ENCODE peak calls at places on chromosomes 2 and 18, in six cellular contexts. One of them, this sample, is unnamed.

GRCh38 chr18:72160504-72161445 is 383.4 kb downstream of the CBLN2 start:
- DNase-seq in lower leg skin: no peak
- DNase-seq in sigmoid colon: no peak
- DNase-seq in IMR-90: no peak
- DNase-seq in CD4-positive, alpha-beta T cell: no peak
- DNase-seq in RWPE1: no peak
- DNase-seq in this sample: no peak

GRCh38 chr18:70107037-70107436 is 98.5 kb downstream of the RTTN start:
- DNase-seq in RWPE1: no peak
- DNase-seq in IMR-90: no peak
- DNase-seq in lower leg skin: no peak
- DNase-seq in sigmoid colon: no peak
- DNase-seq in CD4-positive, alpha-beta T cell: no peak
- DNase-seq in this sample: no peak

GRCh38 chr2:134290363-134290762 is 36.5 kb downstream of the MGAT5 start:
- DNase-seq in CD4-positive, alpha-beta T cell: no peak
- DNase-seq in lower leg skin: no peak
- DNase-seq in sigmoid colon: no peak
- DNase-seq in RWPE1: no peak
- DNase-seq in IMR-90: no peak
- DNase-seq in this sample: no peak

GRCh38 chr2:180419212-180419611 is 412.1 kb upstream of the CWC22 start:
- DNase-seq in sigmoid colon: no peak
- DNase-seq in lower leg skin: no peak
- DNase-seq in RWPE1: no peak
- DNase-seq in IMR-90: no peak
- DNase-seq in CD4-positive, alpha-beta T cell: no peak
- DNase-seq in this sample: no peak

GRCh38 chr2:3298201-3298600 is 79.4 kb downstream of the EIPR1 start:
- DNase-seq in CD4-positive, alpha-beta T cell: no peak
- DNase-seq in sigmoid colon: no peak
- DNase-seq in IMR-90: no peak
- DNase-seq in RWPE1: no peak
- DNase-seq in lower leg skin: no peak
- DNase-seq in this sample: no peak

GRCh38 chr2:147679664-147680502 is 164.9 kb upstream of the ACVR2A start:
- DNase-seq in CD4-positive, alpha-beta T cell: no peak
- DNase-seq in lower leg skin: no peak
- DNase-seq in IMR-90: peak
- DNase-seq in sigmoid colon: no peak
- DNase-seq in RWPE1: no peak
- DNase-seq in this sample: no peak

GRCh38 chr2:43943809-43944452 is 51.9 kb downstream of the LRPPRC start:
- DNase-seq in RWPE1: no peak
- DNase-seq in CD4-positive, alpha-beta T cell: no peak
- DNase-seq in lower leg skin: no peak
- DNase-seq in IMR-90: peak
- DNase-seq in sigmoid colon: no peak
- DNase-seq in this sample: no peak

GRCh38 chr2:37800176-37800835 is 124.8 kb upstream of the RMDN2 start:
- DNase-seq in IMR-90: no peak
- DNase-seq in RWPE1: no peak
- DNase-seq in sigmoid colon: no peak
- DNase-seq in CD4-positive, alpha-beta T cell: no peak
- DNase-seq in lower leg skin: no peak
- DNase-seq in this sample: no peak

GRCh38 chr18:48875942-48876511 is 74.7 kb downstream of the SMAD7 start:
- DNase-seq in RWPE1: no peak
- DNase-seq in sigmoid colon: peak
- DNase-seq in IMR-90: no peak
- DNase-seq in CD4-positive, alpha-beta T cell: no peak
- DNase-seq in lower leg skin: no peak
- DNase-seq in this sample: peak

GRCh38 chr2:16214861-16215260 is 274.5 kb downstream of the MYCN start:
- DNase-seq in sigmoid colon: no peak
- DNase-seq in RWPE1: no peak
- DNase-seq in CD4-positive, alpha-beta T cell: no peak
- DNase-seq in lower leg skin: no peak
- DNase-seq in IMR-90: no peak
- DNase-seq in this sample: no peak

GRCh38 chr2:96148410-96149217 is 3.4 kb upstream of the DUSP2 start:
- DNase-seq in sigmoid colon: peak
- DNase-seq in IMR-90: peak
- DNase-seq in CD4-positive, alpha-beta T cell: peak
- DNase-seq in RWPE1: peak
- DNase-seq in lower leg skin: peak
- DNase-seq in this sample: peak

GRCh38 chr2:112690853-112691390 is 29.9 kb upstream of the NT5DC4 start:
- DNase-seq in sigmoid colon: peak
- DNase-seq in CD4-positive, alpha-beta T cell: peak
- DNase-seq in RWPE1: peak
- DNase-seq in lower leg skin: peak
- DNase-seq in IMR-90: peak
- DNase-seq in this sample: peak

GRCh38 chr2:8546319-8547283 is 135.3 kb upstream of the ID2 start:
- DNase-seq in RWPE1: no peak
- DNase-seq in IMR-90: no peak
- DNase-seq in sigmoid colon: peak
- DNase-seq in lower leg skin: no peak
- DNase-seq in CD4-positive, alpha-beta T cell: no peak
- DNase-seq in this sample: no peak

GRCh38 chr2:31347788-31348187 is 66.8 kb downstream of the XDH start:
- DNase-seq in CD4-positive, alpha-beta T cell: no peak
- DNase-seq in lower leg skin: no peak
- DNase-seq in IMR-90: peak
- DNase-seq in sigmoid colon: no peak
- DNase-seq in RWPE1: no peak
- DNase-seq in this sample: no peak

GRCh38 chr2:55763721-55764120 is 70.1 kb upstream of the PNPT1 start:
- DNase-seq in CD4-positive, alpha-beta T cell: no peak
- DNase-seq in IMR-90: no peak
- DNase-seq in RWPE1: no peak
- DNase-seq in lower leg skin: no peak
- DNase-seq in sigmoid colon: no peak
- DNase-seq in this sample: no peak

GRCh38 chr18:29753379-29753778 is 1289.2 kb downstream of the DSC3 start:
- DNase-seq in IMR-90: peak
- DNase-seq in sigmoid colon: no peak
- DNase-seq in CD4-positive, alpha-beta T cell: no peak
- DNase-seq in lower leg skin: no peak
- DNase-seq in RWPE1: no peak
- DNase-seq in this sample: no peak

GRCh38 chr2:70991142-70991541 is 3.5 kb downstream of the TEX261 start:
- DNase-seq in RWPE1: no peak
- DNase-seq in sigmoid colon: peak
- DNase-seq in IMR-90: no peak
- DNase-seq in CD4-positive, alpha-beta T cell: no peak
- DNase-seq in lower leg skin: peak
- DNase-seq in this sample: no peak

GRCh38 chr2:26678026-26678425 is 14.5 kb upstream of the KCNK3 start:
- DNase-seq in RWPE1: no peak
- DNase-seq in sigmoid colon: no peak
- DNase-seq in lower leg skin: no peak
- DNase-seq in IMR-90: no peak
- DNase-seq in CD4-positive, alpha-beta T cell: no peak
- DNase-seq in this sample: no peak

GRCh38 chr18:73758446-73758845 is 389.2 kb downstream of the FBXO15 start:
- DNase-seq in RWPE1: peak
- DNase-seq in sigmoid colon: no peak
- DNase-seq in IMR-90: peak
- DNase-seq in lower leg skin: no peak
- DNase-seq in CD4-positive, alpha-beta T cell: no peak
- DNase-seq in this sample: no peak

GRCh38 chr2:219886615-219887014 is 259.2 kb downstream of the SLC4A3 start:
- DNase-seq in RWPE1: peak
- DNase-seq in sigmoid colon: no peak
- DNase-seq in lower leg skin: no peak
- DNase-seq in IMR-90: peak
- DNase-seq in CD4-positive, alpha-beta T cell: no peak
- DNase-seq in this sample: no peak

DNA sequence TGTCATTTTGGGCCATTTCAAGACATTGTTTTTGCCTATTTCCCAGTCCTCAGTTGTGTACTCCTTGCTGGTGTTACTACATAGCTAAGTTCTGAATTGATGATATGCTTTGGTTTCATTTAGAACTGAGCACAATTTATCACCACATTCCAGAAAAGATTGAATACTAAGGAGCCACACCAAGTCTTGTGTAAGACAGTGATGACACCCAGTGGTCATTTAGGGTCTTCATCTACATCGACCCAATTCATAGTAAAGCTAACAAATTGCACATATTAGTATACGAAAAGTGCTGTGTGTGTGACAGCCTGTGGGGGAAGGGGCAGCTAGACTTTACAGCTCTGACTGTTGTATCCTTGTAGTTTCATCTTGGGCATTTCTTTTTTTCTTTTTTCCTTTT is 10.9 kb upstream of the DLX2 start:
- DNase-seq in sigmoid colon: no peak
- DNase-seq in RWPE1: no peak
- DNase-seq in lower leg skin: no peak
- DNase-seq in IMR-90: peak
- DNase-seq in CD4-positive, alpha-beta T cell: no peak
- DNase-seq in this sample: no peak
- TF ChIP-seq CTCF in sigmoid colon: no peak
- TF ChIP-seq CTCF in RWPE1: peak
- TF ChIP-seq CTCF in lower leg skin: no peak
- TF ChIP-seq CTCF in IMR-90: peak
- TF ChIP-seq CTCF in CD4-positive, alpha-beta T cell: peak
- TF ChIP-seq CTCF in this sample: peak

GRCh38 chr18:24317370-24317769 is 80.3 kb downstream of the OSBPL1A start:
- DNase-seq in CD4-positive, alpha-beta T cell: no peak
- DNase-seq in sigmoid colon: no peak
- DNase-seq in RWPE1: no peak
- DNase-seq in lower leg skin: no peak
- DNase-seq in IMR-90: no peak
- DNase-seq in this sample: no peak

GRCh38 chr18:24319757-24320156 is 77.9 kb downstream of the OSBPL1A start:
- DNase-seq in RWPE1: no peak
- DNase-seq in sigmoid colon: no peak
- DNase-seq in IMR-90: no peak
- DNase-seq in lower leg skin: no peak
- DNase-seq in CD4-positive, alpha-beta T cell: no peak
- DNase-seq in this sample: no peak

GRCh38 chr18:24326211-24326610 is 71.4 kb downstream of the OSBPL1A start:
- DNase-seq in IMR-90: no peak
- DNase-seq in lower leg skin: no peak
- DNase-seq in CD4-positive, alpha-beta T cell: no peak
- DNase-seq in sigmoid colon: no peak
- DNase-seq in RWPE1: no peak
- DNase-seq in this sample: no peak

GRCh38 chr18:24321071-24321470 is 76.6 kb downstream of the OSBPL1A start:
- DNase-seq in lower leg skin: no peak
- DNase-seq in sigmoid colon: no peak
- DNase-seq in CD4-positive, alpha-beta T cell: no peak
- DNase-seq in IMR-90: peak
- DNase-seq in RWPE1: no peak
- DNase-seq in this sample: no peak

DNA sequence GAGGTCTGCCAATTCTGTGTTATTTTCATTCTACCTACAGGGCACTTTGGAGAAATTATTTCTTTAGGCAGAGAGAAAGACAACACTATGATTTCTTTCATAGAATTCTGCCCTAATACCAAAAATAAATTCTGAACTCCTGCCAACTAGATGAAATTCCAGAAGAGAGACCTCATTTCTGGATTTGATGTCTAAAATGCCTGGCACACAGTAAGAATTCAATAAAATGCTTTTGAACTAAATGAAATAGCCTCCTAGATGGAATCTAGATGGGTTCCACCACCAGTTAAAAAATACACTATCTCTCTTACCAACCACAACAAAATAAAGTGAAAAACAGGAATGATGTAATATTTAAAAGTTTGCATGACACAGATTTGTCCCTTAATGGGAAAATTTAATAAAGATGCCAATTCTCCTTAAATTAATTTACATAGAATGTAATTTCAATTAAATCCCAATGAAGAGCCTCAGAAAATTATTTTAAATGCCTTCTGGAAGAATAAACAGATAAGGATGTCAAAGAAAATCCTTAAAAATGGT is 75.0 kb downstream of the OSBPL1A start:
- DNase-seq in IMR-90: peak
- DNase-seq in RWPE1: no peak
- DNase-seq in sigmoid colon: no peak
- DNase-seq in CD4-positive, alpha-beta T cell: no peak
- DNase-seq in lower leg skin: no peak
- DNase-seq in this sample: no peak
- TF ChIP-seq CTCF in IMR-90: no peak
- TF ChIP-seq CTCF in RWPE1: no peak
- TF ChIP-seq CTCF in sigmoid colon: no peak
- TF ChIP-seq CTCF in CD4-positive, alpha-beta T cell: no peak
- TF ChIP-seq CTCF in lower leg skin: no peak
- TF ChIP-seq CTCF in this sample: no peak

GRCh38 chr2:42560886-42561285 is 7.5 kb upstream of the MTA3 start:
- DNase-seq in IMR-90: no peak
- DNase-seq in sigmoid colon: no peak
- DNase-seq in RWPE1: no peak
- DNase-seq in lower leg skin: no peak
- DNase-seq in CD4-positive, alpha-beta T cell: no peak
- DNase-seq in this sample: no peak

GRCh38 chr2:42556351-42556890 is 12.0 kb upstream of the MTA3 start:
- DNase-seq in CD4-positive, alpha-beta T cell: no peak
- DNase-seq in IMR-90: no peak
- DNase-seq in sigmoid colon: no peak
- DNase-seq in lower leg skin: no peak
- DNase-seq in RWPE1: no peak
- DNase-seq in this sample: peak

GRCh38 chr2:42554392-42554791 is 14.0 kb upstream of the MTA3 start:
- DNase-seq in RWPE1: no peak
- DNase-seq in IMR-90: no peak
- DNase-seq in lower leg skin: no peak
- DNase-seq in sigmoid colon: no peak
- DNase-seq in CD4-positive, alpha-beta T cell: no peak
- DNase-seq in this sample: no peak

GRCh38 chr2:42562474-42563144 is 5.8 kb upstream of the MTA3 start:
- DNase-seq in CD4-positive, alpha-beta T cell: no peak
- DNase-seq in RWPE1: peak
- DNase-seq in lower leg skin: peak
- DNase-seq in sigmoid colon: no peak
- DNase-seq in IMR-90: no peak
- DNase-seq in this sample: no peak

GRCh38 chr2:42558827-42559226 is 9.6 kb upstream of the MTA3 start:
- DNase-seq in lower leg skin: no peak
- DNase-seq in CD4-positive, alpha-beta T cell: no peak
- DNase-seq in RWPE1: no peak
- DNase-seq in sigmoid colon: no peak
- DNase-seq in IMR-90: no peak
- DNase-seq in this sample: no peak
- TF ChIP-seq CTCF in lower leg skin: no peak
- TF ChIP-seq CTCF in CD4-positive, alpha-beta T cell: no peak
- TF ChIP-seq CTCF in RWPE1: no peak
- TF ChIP-seq CTCF in sigmoid colon: no peak
- TF ChIP-seq CTCF in IMR-90: no peak
- TF ChIP-seq CTCF in this sample: no peak

DNA sequence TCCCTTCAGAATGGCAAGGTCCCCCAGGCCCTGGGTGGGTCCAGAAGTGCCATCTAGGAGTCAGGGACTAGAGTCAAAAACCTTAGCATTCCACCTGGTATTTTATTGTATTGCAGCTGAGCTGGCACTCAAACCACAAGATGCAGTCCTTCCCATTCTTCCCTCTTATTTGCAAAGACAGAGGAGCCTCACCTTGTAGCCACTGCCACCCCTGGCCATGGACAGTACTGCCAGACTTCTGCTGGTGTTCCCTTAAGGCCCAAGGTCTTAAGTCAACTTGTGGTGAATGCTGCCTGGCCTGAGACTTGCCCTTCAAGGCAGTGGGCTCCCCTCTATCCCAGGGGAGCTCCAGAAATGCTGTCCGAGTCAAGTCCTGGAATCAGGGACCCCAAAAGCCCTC is 6.9 kb downstream of the UGT1A10 start:
- DNase-seq in RWPE1: no peak
- DNase-seq in IMR-90: no peak
- DNase-seq in sigmoid colon: no peak
- DNase-seq in CD4-positive, alpha-beta T cell: no peak
- DNase-seq in lower leg skin: no peak
- DNase-seq in this sample: no peak
- TF ChIP-seq CTCF in RWPE1: no peak
- TF ChIP-seq CTCF in IMR-90: peak
- TF ChIP-seq CTCF in sigmoid colon: no peak
- TF ChIP-seq CTCF in CD4-positive, alpha-beta T cell: no peak
- TF ChIP-seq CTCF in lower leg skin: no peak
- TF ChIP-seq CTCF in this sample: no peak

This sample was measured in glutamatergic neuron.